ENCODE peak calls at places on chromosomes 11 and 22, in six cellular contexts. B is fibroblast of lung; I is stimulated activated CD4-positive, alpha-beta T cell treated with anti-CD3 and anti-CD28 coated beads, Interleukin-2, amount 100 ng/mL, for 48 hours; W is GM23248; V is NCI-H1930; Y is stimulated activated CD8-positive, alpha-beta memory T cell treated with anti-CD3 and anti-CD28 coated beads, Interleukin-2, amount 100 ng/mL, for 48 hours. H is an unnamed sample.

GRCh38 chr22:41217553-41218157 is 12.5 kb downstream of the L3MBTL2 start:
- DNase-seq in B (peak), I (no peak), W (peak), V (no peak), Y (no peak), H (no peak)

GRCh38 chr11:104361975-104362374 is 198.0 kb upstream of the PDGFD start:
- DNase-seq in B (no peak), I (no peak), W (no peak), V (no peak), Y (no peak), H (no peak)

GRCh38 chr11:60970890-60971289 is 590 bp upstream of the CD6 start:
- DNase-seq in B (no peak), I (no peak), W (no peak), V (no peak), Y (no peak), H (no peak)

GRCh38 chr11:67632982-67633755 is 3.4 kb upstream of the NUDT8 start:
- DNase-seq in B (no peak), I (no peak), W (no peak), V (no peak), Y (no peak), H (no peak)

GRCh38 chr22:39010946-39011625 is 3.0 kb upstream of the APOBEC3C start:
- DNase-seq in B (no peak), I (no peak), W (no peak), V (no peak), Y (no peak), H (no peak)

GRCh38 chr11:132111781-132112380 is 741.5 kb downstream of the NTM start:
- DNase-seq in B (peak), I (no peak), W (peak), V (no peak), Y (no peak), H (no peak)

GRCh38 chr22:12601870-12602779 is 2925.9 kb upstream of the OR11H1 start:
- DNase-seq in B (no peak), I (no peak), W (no peak), V (no peak), Y (no peak), H (no peak)

GRCh38 chr11:104623518-104623917 is 274.7 kb downstream of the CASP12 start:
- DNase-seq in B (peak), I (no peak), W (peak), V (no peak), Y (no peak), H (no peak)

GRCh38 chr22:45036154-45036553 is 26.3 kb upstream of the PHF21B start:
- DNase-seq in B (peak), I (no peak), W (no peak), V (no peak), Y (no peak), H (no peak)

GRCh38 chr11:133078591-133079179 is 453.6 kb downstream of the OPCML start:
- DNase-seq in B (peak), I (peak), W (peak), V (peak), Y (no peak), H (peak)

GRCh38 chr11:7677071-7677470 is 3.8 kb upstream of the CYB5R2 start:
- DNase-seq in B (no peak), I (no peak), W (peak), V (no peak), Y (no peak), H (no peak)

GRCh38 chr11:71437879-71438278 is 10.3 kb downstream of the DHCR7 start:
- DNase-seq in B (no peak), I (no peak), W (no peak), V (no peak), Y (no peak), H (no peak)

GRCh38 chr11:116542386-116542785 is 230.4 kb downstream of the BUD13 start:
- DNase-seq in B (no peak), I (no peak), W (no peak), V (no peak), Y (no peak), H (no peak)

GRCh38 chr11:126263489-126263888 is 5.2 kb downstream of the SRPRA start:
- DNase-seq in B (no peak), I (no peak), W (no peak), V (no peak), Y (no peak), H (no peak)